ENCODE peak calls at places on chromosomes 16 and 17, in ten cellular contexts. G, P, X, B, Q, S, D, L, A and H are unnamed samples.

GRCh38 chr16:87395181-87395842 is 3.2 kb downstream of the MAP1LC3B start:
- DNase-seq in G (no peak), P (no peak), X (no peak), B (no peak), Q (no peak), S (no peak), D (no peak), L (no peak), A (no peak), H (no peak)

GRCh38 chr17:60095381-60095780 is 16.7 kb upstream of the HEATR6 start:
- DNase-seq in G (no peak), P (no peak), X (no peak), B (no peak), Q (no peak), S (no peak), D (no peak), L (no peak), A (no peak), H (no peak)

GRCh38 chr17:1941241-1942065 is 83.7 kb downstream of the RTN4RL1 start:
- DNase-seq in G (no peak), P (no peak), X (no peak), B (no peak), Q (no peak), S (no peak), D (no peak), L (no peak), A (no peak), H (no peak)

GRCh38 chr17:35709874-35710273 is 21.6 kb upstream of the RASL10B start:
- DNase-seq in G (no peak), P (no peak), X (no peak), B (no peak), Q (no peak), S (no peak), D (no peak), L (no peak), A (no peak), H (no peak)

GRCh38 chr16:4373356-4373908 is 1.8 kb downstream of the VASN start:
- DNase-seq in G (no peak), P (no peak), X (no peak), B (no peak), Q (no peak), S (no peak), D (no peak), L (peak; percentile 26), A (no peak), H (no peak)

GRCh38 chr17:48162305-48162934 is 54.9 kb downstream of the SNX11 start:
- DNase-seq in G (no peak), P (no peak), X (no peak), B (no peak), Q (no peak), S (no peak), D (no peak), L (no peak), A (no peak), H (no peak)

GRCh38 chr16:1494129-1494640 is 1.0 kb downstream of the TELO2 start:
- DNase-seq in G (peak; percentile 65), P (peak; percentile 86), X (peak; percentile 67), B (no peak), Q (no peak), S (no peak), D (peak; percentile 56), L (peak; percentile 77), A (peak; percentile 26), H (peak; percentile 79)

GRCh38 chr17:12743046-12743445 is 46.3 kb upstream of the ARHGAP44 start:
- DNase-seq in G (no peak), P (no peak), X (no peak), B (no peak), Q (no peak), S (no peak), D (no peak), L (no peak), A (no peak), H (no peak)

GRCh38 chr17:36922175-36922574 is 15.1 kb upstream of the LHX1 start:
- DNase-seq in G (no peak), P (no peak), X (no peak), B (no peak), Q (no peak), S (no peak), D (no peak), L (no peak), A (no peak), H (no peak)

GRCh38 chr17:36920032-36921000 is 17.0 kb upstream of the LHX1 start:
- DNase-seq in G (peak; percentile 83), P (no peak), X (no peak), B (no peak), Q (no peak), S (no peak), D (no peak), L (no peak), A (no peak), H (no peak)

GRCh38 chr17:36919407-36919968 is 17.8 kb upstream of the LHX1 start:
- DNase-seq in G (no peak), P (no peak), X (no peak), B (no peak), Q (no peak), S (no peak), D (no peak), L (no peak), A (no peak), H (no peak)

GRCh38 chr17:36921131-36921851 is 16.0 kb upstream of the LHX1 start:
- DNase-seq in G (peak; percentile 82), P (no peak), X (no peak), B (no peak), Q (no peak), S (peak; percentile 58), D (peak; percentile 55), L (no peak), A (no peak), H (no peak)

DNA sequence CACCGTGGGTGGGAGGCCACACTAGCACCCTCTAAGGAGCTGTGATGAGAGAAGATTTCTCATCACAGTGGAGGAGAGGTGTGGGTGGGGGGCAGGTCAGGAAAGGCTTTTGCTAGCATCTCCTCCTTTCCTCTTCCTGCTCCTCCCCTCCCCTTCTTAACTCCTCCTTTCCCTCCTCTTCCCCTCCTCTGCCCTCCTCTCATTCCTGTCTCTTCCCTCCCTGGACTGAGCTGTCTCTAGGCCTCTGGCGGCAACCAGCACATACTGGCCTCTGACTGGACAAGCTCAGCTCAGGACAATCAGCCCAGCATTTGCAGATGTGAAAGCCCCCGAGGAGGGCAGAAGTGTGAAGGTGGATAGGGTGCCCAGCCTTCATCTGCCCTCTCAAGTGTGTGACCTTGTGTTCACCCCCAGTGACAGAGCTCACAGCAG is 19.0 kb upstream of the LHX1 start:
- DNase-seq in G (peak; percentile 79), P (no peak), X (no peak), B (no peak), Q (no peak), S (no peak), D (peak; percentile 52), L (no peak), A (no peak), H (no peak)
- H3K27me3 ChIP-seq in G (no peaks in the 10 kb centered on the region), P (peaks cover 44% of the 10 kb centered on the region), X (peaks cover 64% of the 10 kb centered on the region), B (no peaks in the 10 kb centered on the region), Q (no peaks in the 10 kb centered on the region), S (no peaks in the 10 kb centered on the region), D (no peaks in the 10 kb centered on the region), L (peaks cover 52% of the 10 kb centered on the region), A (no peaks in the 10 kb centered on the region), H (no peaks in the 10 kb centered on the region)

GRCh38 chr17:67139289-67139688 is 94.9 kb downstream of the CACNG1 start:
- DNase-seq in G (no peak), P (no peak), X (no peak), B (no peak), Q (no peak), S (no peak), D (no peak), L (no peak), A (no peak), H (no peak)

GRCh38 chr17:67136191-67137025 is 92.1 kb downstream of the CACNG1 start:
- DNase-seq in G (no peak), P (no peak), X (no peak), B (no peak), Q (no peak), S (no peak), D (no peak), L (no peak), A (no peak), H (no peak)

GRCh38 chr17:67137026-67137370 is 92.6 kb downstream of the CACNG1 start:
- DNase-seq in G (peak; percentile 21), P (no peak), X (no peak), B (no peak), Q (no peak), S (no peak), D (no peak), L (no peak), A (no peak), H (no peak)

GRCh38 chr17:67138392-67138791 is 94.0 kb downstream of the CACNG1 start:
- DNase-seq in G (no peak), P (no peak), X (no peak), B (no peak), Q (no peak), S (no peak), D (no peak), L (no peak), A (no peak), H (no peak)

DNA sequence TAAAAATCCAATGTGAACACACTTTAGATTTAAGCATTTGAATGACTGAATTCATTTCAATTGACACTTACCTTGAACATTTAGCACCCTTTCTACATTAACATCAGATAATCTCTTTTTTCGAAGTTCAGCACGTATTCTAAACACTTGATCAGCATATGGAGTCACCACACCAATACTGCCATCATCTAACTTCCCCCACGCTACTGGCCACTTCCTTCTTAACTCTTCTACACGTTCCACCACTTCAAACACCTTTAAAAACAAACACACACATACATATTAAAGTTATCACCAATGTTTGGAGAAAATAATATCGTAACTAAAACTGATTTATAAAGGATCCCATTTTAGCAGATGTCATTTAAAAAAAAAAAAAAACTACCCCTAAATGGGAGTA is 93.5 kb downstream of the CACNG1 start:
- DNase-seq in G (no peak), P (no peak), X (no peak), B (peak; percentile 38), Q (no peak), S (no peak), D (no peak), L (no peak), A (no peak), H (no peak)
- H3K36me3 ChIP-seq in G (no peaks in the 10 kb centered on the region), P (peaks cover 67% of the 10 kb centered on the region), X (no peaks in the 10 kb centered on the region), B (peaks cover 26% of the 10 kb centered on the region), Q (peaks cover 5% of the 10 kb centered on the region), S (no peaks in the 10 kb centered on the region), D (no peaks in the 10 kb centered on the region), L (no peaks in the 10 kb centered on the region), A (no peaks in the 10 kb centered on the region), H (no peaks in the 10 kb centered on the region)

GRCh38 chr16:89331371-89332109 is 114.0 kb downstream of the ZNF778 start:
- DNase-seq in G (no peak), P (peak; percentile 11), X (no peak), B (peak; percentile 51), Q (no peak), S (no peak), D (no peak), L (no peak), A (no peak), H (no peak)
- H3K4me1 ChIP-seq in G (peaks cover 47% of the 10 kb centered on the region), P (peaks cover 78% of the 10 kb centered on the region), X (peaks cover 45% of the 10 kb centered on the region), B (peaks cover 91% of the 10 kb centered on the region), Q (peaks cover 77% of the 10 kb centered on the region), S (peaks cover 87% of the 10 kb centered on the region), D (peaks cover 32% of the 10 kb centered on the region), L (peaks cover 61% of the 10 kb centered on the region), A (no peaks in the 10 kb centered on the region), H (peaks cover 33% of the 10 kb centered on the region)

GRCh38 chr16:73888840-73889577 is 407.6 kb upstream of the PSMD7 start:
- DNase-seq in G (no peak), P (no peak), X (peak; percentile 16), B (no peak), Q (no peak), S (no peak), D (no peak), L (no peak), A (no peak), H (no peak)

GRCh38 chr16:73890524-73891500 is 405.8 kb upstream of the PSMD7 start:
- DNase-seq in G (peak; percentile 0), P (no peak), X (no peak), B (no peak), Q (no peak), S (no peak), D (peak; percentile 77), L (no peak), A (no peak), H (no peak)

GRCh38 chr16:73885319-73885718 is 411.3 kb upstream of the PSMD7 start:
- DNase-seq in G (no peak), P (no peak), X (no peak), B (no peak), Q (no peak), S (no peak), D (no peak), L (no peak), A (no peak), H (no peak)

GRCh38 chr16:73886378-73886777 is 410.2 kb upstream of the PSMD7 start:
- DNase-seq in G (no peak), P (no peak), X (no peak), B (no peak), Q (no peak), S (no peak), D (no peak), L (no peak), A (no peak), H (no peak)

GRCh38 chr16:73887895-73888294 is 408.7 kb upstream of the PSMD7 start:
- DNase-seq in G (no peak), P (no peak), X (no peak), B (no peak), Q (no peak), S (no peak), D (peak; percentile 40), L (no peak), A (no peak), H (no peak)
- H3K27me3 ChIP-seq in G (no peaks in the 10 kb centered on the region), P (peaks cover 10% of the 10 kb centered on the region), X (peaks cover 23% of the 10 kb centered on the region), B (no peaks in the 10 kb centered on the region), Q (peaks cover 2% of the 10 kb centered on the region), S (peaks cover 4% of the 10 kb centered on the region), D (no peaks in the 10 kb centered on the region), L (peaks cover 55% of the 10 kb centered on the region), A (no peaks in the 10 kb centered on the region), H (peaks cover 3% of the 10 kb centered on the region)